ENCODE peak calls at places on chromosome 19, in four cellular contexts. K is heart right ventricle, D is mammary epithelial cell, O is bronchial epithelial cell. Q is an unnamed sample.

GRCh38 chr19:2717638-2718541 is 3.3 kb downstream of the DIRAS1 start:
- DNase-seq in K (no peak), D (no peak), O (no peak), Q (no peak)

GRCh38 chr19:4208385-4209094 is 20.8 kb upstream of the EBI3 start:
- DNase-seq in K (no peak), D (peak), O (peak), Q (no peak)

GRCh38 chr19:17555929-17556813 is 722 bp downstream of the COLGALT1 start:
- DNase-seq in K (peak), D (peak), O (peak), Q (no peak)

GRCh38 chr19:3403489-3404323 is 37.3 kb downstream of the NFIC start:
- DNase-seq in K (peak), D (peak), O (no peak), Q (no peak)

GRCh38 chr19:31676271-31677004 is 327.2 kb upstream of the TSHZ3 start:
- DNase-seq in K (no peak), D (peak), O (no peak), Q (no peak)

GRCh38 chr19:57351867-57352266 is 796 bp downstream of the ZNF304 start:
- DNase-seq in K (no peak), D (peak), O (peak), Q (no peak)

GRCh38 chr19:48271531-48272151 is 1.8 kb downstream of the ZNF114 start:
- DNase-seq in K (peak), D (peak), O (no peak), Q (no peak)

GRCh38 chr19:56120371-56121179 is 520 bp downstream of the ZNF787 start:
- DNase-seq in K (peak), D (peak), O (peak), Q (no peak)

GRCh38 chr19:57559404-57560025 is at the start of gene ZNF550:
- DNase-seq in K (peak), D (peak), O (peak), Q (no peak)

GRCh38 chr19:45152504-45153338 is 8.1 kb downstream of the NKPD1 start:
- DNase-seq in K (peak), D (no peak), O (no peak), Q (no peak)

GRCh38 chr19:45153339-45154063 is 7.3 kb downstream of the NKPD1 start:
- DNase-seq in K (peak), D (no peak), O (no peak), Q (no peak)

GRCh38 chr19:45150180-45150579 is 10.6 kb downstream of the NKPD1 start:
- DNase-seq in K (no peak), D (no peak), O (no peak), Q (no peak)

GRCh38 chr19:45150731-45151725 is 9.8 kb downstream of the NKPD1 start:
- DNase-seq in K (no peak), D (peak), O (peak), Q (no peak)

DNA sequence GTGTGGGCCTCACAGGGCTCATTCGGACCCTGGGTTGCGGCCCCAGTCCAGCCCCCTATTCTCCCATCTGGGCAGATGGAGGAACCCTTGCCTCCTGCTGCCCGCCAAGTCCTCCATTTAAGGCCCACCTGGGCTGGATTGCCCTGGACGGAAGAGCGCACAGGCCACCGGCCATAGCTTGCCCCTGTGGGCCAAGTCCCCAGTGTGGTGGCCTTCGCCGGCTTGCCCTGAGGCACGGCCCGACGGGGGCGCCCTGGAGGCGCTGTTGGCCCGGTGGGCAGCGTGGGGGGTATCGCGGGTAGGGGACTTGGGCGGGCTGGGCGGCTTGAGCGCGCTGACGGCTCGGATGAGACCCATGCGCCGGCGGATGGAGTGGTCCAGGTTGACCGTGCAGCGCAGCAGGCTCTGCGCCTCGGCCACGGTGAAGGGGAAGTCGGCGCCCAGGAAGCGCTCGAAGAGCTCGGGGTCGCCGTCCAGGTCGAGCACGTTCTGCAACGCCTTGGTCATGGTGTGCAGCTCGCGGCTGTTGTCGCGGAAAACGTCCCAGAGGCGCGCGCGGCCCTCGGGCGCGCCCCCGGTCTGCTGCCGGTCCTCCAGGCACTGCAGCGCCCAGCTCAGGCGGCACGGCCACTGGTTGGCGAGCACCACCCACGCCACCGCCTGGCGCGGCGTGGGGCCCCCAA is 8.8 kb downstream of the NKPD1 start:
- DNase-seq in K (no peak), D (no peak), O (no peak), Q (no peak)
- H3K4me3 ChIP-seq in K (peak), D (no peak), O (no peak), Q (no peak)

GRCh38 chr19:53394522-53394973 is 401 bp upstream of the ZNF765 start:
- DNase-seq in K (peak), D (no peak), O (no peak), Q (no peak)

GRCh38 chr19:53389591-53390377 is 5.2 kb upstream of the ZNF765 start:
- DNase-seq in K (no peak), D (no peak), O (no peak), Q (no peak)

DNA sequence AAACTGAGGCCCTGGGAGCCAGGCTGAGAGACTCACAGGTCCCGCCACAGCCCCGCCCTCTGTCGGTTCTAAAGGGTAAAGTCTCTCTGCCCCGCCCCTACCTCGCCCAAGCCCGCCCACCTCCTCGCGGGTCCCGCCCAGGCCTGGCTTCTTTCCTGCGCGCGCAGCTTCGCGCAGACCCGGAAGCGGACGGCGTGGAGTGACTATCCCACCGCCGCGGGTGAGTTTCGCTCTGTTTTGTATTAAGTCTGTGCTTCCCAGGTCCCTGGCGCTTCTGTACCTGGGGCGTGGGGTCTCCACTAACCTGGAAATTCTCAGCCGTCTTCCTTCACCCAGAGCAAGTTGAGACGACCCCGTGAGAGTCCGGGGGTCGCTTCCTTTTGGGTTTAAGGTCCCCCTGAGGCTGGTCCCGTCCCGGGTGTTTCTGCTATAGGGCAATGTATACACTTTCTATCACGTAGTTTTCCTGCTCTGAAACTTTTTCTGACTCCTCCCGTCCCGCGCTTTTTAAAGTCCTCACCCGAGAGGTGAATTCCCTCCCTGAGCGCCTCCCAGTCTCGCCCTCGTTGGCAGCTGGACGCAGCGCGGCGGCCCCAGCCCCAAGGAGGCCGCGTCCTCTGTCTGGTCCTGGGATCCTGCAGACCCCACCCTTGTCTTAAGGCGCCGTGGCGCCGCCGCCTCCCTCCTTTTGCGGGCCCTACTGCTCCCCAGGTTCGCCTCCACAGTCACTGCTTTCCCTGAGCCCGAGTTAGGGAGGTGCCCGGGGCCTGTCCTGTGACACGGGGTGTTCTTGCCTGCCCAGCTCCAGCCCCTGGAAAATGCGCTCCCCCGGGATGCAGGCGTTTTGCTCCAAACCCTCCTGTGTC is at the start of gene ZNF765:
- DNase-seq in K (peak), D (peak), O (peak), Q (peak)
- TF ChIP-seq CTCF in K (peak), D (peak), O (peak), Q (peak)

GRCh38 chr19:38388310-38389100 is at the start of gene SPRED3:
- DNase-seq in K (peak), D (no peak), O (no peak), Q (no peak)

GRCh38 chr19:38387550-38388309 is at the start of gene GGN:
- DNase-seq in K (peak), D (peak), O (peak), Q (peak)

GRCh38 chr19:38389101-38389925 is 816 bp downstream of the SPRED3 start:
- DNase-seq in K (no peak), D (peak), O (peak), Q (no peak)

GRCh38 chr19:38391911-38392464 is 3.5 kb downstream of the SPRED3 start:
- DNase-seq in K (no peak), D (no peak), O (no peak), Q (no peak)

GRCh38 chr19:38389957-38390924 is 1.7 kb downstream of the SPRED3 start:
- DNase-seq in K (no peak), D (no peak), O (no peak), Q (no peak)
- H3K4me3 ChIP-seq in K (no peak), D (no peak), O (no peak), Q (peak)

DNA sequence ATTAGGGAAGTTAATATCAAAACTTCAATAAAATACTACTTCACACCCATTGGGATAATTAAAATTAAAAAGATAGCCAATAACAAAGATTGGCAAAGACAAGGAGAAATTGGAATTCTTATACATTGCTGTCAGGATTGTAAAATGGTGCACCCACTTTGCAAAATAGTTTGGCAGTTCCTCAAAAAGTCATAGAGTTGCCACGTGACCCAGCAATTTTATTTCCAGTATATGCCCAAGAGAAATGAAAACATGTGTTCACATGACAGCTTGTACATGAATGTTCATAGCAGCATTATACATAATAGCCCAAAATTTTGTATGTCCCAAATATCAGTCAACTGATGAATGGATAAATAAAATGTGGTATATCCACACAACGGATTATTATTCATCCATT is 3.3 kb downstream of the MBD3L1 start:
- DNase-seq in K (no peak), D (no peak), O (no peak), Q (no peak)
- TF ChIP-seq CTCF in K (no peak), D (no peak), O (no peak), Q (no peak)

GRCh38 chr19:10424011-10424637 is 3.8 kb downstream of the PDE4A start:
- DNase-seq in K (peak), D (peak), O (peak), Q (no peak)
- H3K4me3 ChIP-seq in K (peak), D (peak), O (peak), Q (peak)

Q was measured in epithelial cell of proximal tubule.